ENCODE peak calls at places on chromosomes 13 and 19, in five cellular contexts. C is fibroblast of lung, K is A549, F is psoas muscle, Y is left ventricle myocardium inferior. M is an unnamed sample.

GRCh38 chr19:31296741-31297390 is 52.4 kb downstream of the TSHZ3 start:
- DNase-seq in C (no peak), K (no peak), F (no peak), Y (no peak), M (no peak)

GRCh38 chr19:42143341-42144234 is 11.3 kb upstream of the POU2F2 start:
- DNase-seq in C (peak; percentile 37), K (no peak), F (no peak), Y (no peak), M (peak; percentile 85)

GRCh38 chr13:44697058-44697457 is 120.9 kb upstream of the TSC22D1 start:
- DNase-seq in C (no peak), K (no peak), F (no peak), Y (no peak), M (no peak)

GRCh38 chr19:53328967-53329366 is 4.6 kb upstream of the ZNF845 start:
- DNase-seq in C (peak; percentile 69), K (no peak), F (peak; percentile 83), Y (peak; percentile 70), M (peak; percentile 41)

GRCh38 chr13:21675095-21676007 is 4.5 kb downstream of the FGF9 start:
- DNase-seq in C (no peak), K (no peak), F (peak; percentile 57), Y (peak; percentile 32), M (peak; percentile 59)

GRCh38 chr13:46166947-46167610 is 14.9 kb downstream of the LCP1 start:
- DNase-seq in C (no peak), K (no peak), F (no peak), Y (no peak), M (no peak)

GRCh38 chr19:43639507-43640423 is at the start of gene CADM4:
- DNase-seq in C (no peak), K (no peak), F (peak; percentile 56), Y (peak; percentile 23), M (no peak)

GRCh38 chr19:45865269-45865948 is 1.3 kb downstream of the FOXA3 start:
- DNase-seq in C (no peak), K (no peak), F (no peak), Y (no peak), M (no peak)

GRCh38 chr19:46731007-46731501 is 14.1 kb upstream of the PRKD2 start:
- DNase-seq in C (peak; percentile 91), K (peak; percentile 63), F (peak; percentile 72), Y (no peak), M (no peak)

GRCh38 chr19:47651132-47651531 is 42.2 kb downstream of the BICRA start:
- DNase-seq in C (no peak), K (no peak), F (peak; percentile 24), Y (no peak), M (no peak)

DNA sequence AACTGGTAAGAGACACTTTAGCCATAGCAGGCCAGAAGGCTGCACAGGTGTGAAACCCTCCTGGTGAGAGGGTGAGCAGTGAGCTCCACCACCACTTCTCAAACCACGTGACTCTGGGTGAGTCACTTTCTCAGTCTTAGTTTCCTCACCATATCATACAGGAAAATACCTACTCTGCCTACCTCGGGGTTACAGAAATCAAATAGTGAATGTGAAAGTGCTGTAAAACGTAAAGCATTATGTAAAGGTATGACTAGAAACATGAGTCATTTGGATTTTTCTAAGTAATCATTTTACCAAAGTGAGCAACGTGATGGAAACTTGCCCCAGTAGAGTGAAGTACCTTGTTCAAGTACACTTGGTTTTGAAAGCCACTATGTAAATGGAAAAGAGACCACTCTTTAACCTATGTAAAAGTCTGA is 40.4 kb downstream of the USP12 start:
- DNase-seq in C (no peak), K (no peak), F (no peak), Y (no peak), M (no peak)
- H3K4me3 ChIP-seq in C (no peak overlapping the region), K (no peak overlapping the region), F (no peak overlapping the region), Y (no peak overlapping the region), M (no peak overlapping the region)

GRCh38 chr13:53191091-53191490 is 162.5 kb downstream of the OLFM4 start:
- DNase-seq in C (no peak), K (no peak), F (no peak), Y (no peak), M (peak; percentile 11)

GRCh38 chr13:53189162-53189561 is 160.5 kb downstream of the OLFM4 start:
- DNase-seq in C (no peak), K (no peak), F (no peak), Y (no peak), M (no peak)
- TF ChIP-seq CTCF in C (no peak), K (no peak), F (no peak), Y (peak; percentile 7), M (no peak)

DNA sequence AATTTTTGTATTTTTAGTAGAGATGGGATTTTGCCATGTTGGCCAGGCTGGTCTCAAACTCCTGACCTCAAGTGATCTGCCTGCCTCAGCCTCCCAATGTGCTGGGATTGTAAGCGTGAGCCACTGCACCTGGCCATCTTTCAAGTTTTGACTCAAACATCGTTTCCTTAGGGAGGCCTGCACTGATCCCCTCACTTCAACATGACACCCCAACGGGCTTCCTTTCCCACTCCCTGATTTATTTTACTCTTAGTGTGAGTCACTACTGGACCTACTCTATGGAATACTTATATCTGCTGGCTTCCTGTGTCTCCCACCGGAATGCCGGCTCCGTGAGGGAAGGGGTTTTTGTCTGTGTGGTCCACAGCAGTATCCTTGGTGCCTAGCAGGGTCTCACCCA is 4.5 kb upstream of the ADAMTS10 start:
- DNase-seq in C (no peak), K (no peak), F (no peak), Y (no peak), M (no peak)
- H3K4me1 ChIP-seq in C (no peaks in the 10 kb centered on the region), K (peaks cover 57% of the 10 kb centered on the region), F (no peaks in the 10 kb centered on the region), Y (peaks cover 6% of the 10 kb centered on the region), M (no peaks in the 10 kb centered on the region)

DNA sequence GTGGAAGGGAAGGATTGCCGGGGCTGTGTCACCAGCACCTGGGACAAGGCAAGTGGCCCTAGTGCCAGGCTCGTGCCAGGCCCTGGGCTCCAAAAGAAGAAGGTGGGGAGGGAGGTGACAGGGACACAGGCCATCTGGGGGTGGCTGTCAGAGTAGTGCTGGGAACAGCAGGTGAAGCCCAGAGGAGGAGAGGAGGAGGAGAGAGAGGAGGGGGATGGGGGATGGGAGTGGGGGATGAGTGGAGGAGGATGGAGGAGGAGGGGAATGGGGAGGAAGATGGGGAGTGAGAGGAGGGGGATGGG is 18.7 kb downstream of the LSM4 start:
- DNase-seq in C (no peak), K (no peak), F (peak; percentile 81), Y (peak; percentile 59), M (no peak)
- H3K4me3 ChIP-seq in C (peak overlapping the region; percentile 52), K (peak overlapping the region; percentile 34), F (peak overlapping the region; percentile 56), Y (peak overlapping the region; percentile 64), M (no peak overlapping the region)

GRCh38 chr19:20278342-20278741 is 111.3 kb downstream of the ZNF486 start:
- DNase-seq in C (no peak), K (no peak), F (no peak), Y (no peak), M (no peak)
- TF ChIP-seq CTCF in C (no peak), K (no peak), F (no peak), Y (no peak), M (no peak)

GRCh38 chr19:16595097-16595496 is 22.9 kb upstream of the SLC35E1 start:
- DNase-seq in C (no peak), K (no peak), F (no peak), Y (no peak), M (no peak)

GRCh38 chr19:16593181-16593580 is 21.0 kb upstream of the SLC35E1 start:
- DNase-seq in C (no peak), K (no peak), F (no peak), Y (no peak), M (no peak)

GRCh38 chr19:16594131-16594586 is 21.9 kb upstream of the SLC35E1 start:
- DNase-seq in C (no peak), K (no peak), F (no peak), Y (no peak), M (no peak)

GRCh38 chr19:16596399-16596798 is 24.2 kb upstream of the SLC35E1 start:
- DNase-seq in C (no peak), K (no peak), F (no peak), Y (no peak), M (no peak)

DNA sequence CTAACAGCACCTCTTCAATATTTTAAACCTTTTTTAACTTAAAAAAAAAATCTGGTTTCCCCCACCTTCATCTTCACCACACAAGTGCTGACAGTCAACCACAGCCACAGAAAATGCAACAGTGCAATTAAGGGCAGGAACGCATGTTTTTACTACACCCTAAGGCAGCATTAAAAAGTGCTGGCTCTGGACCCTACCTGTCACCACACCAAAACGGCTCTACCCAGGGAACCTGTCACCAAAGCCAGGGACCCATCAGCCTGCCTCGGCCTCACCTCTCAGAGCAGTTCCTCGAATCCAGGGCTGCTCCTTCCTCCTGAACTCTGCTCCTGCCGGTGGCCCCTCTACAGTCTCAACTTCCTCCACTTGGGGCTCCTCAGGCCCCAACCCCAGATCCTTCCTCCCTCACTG is 22.5 kb upstream of the SLC35E1 start:
- DNase-seq in C (no peak), K (no peak), F (no peak), Y (no peak), M (no peak)
- H3K4me1 ChIP-seq in C (no peaks in the 10 kb centered on the region), K (peaks cover 12% of the 10 kb centered on the region), F (peaks cover 65% of the 10 kb centered on the region), Y (peaks cover 95% of the 10 kb centered on the region), M (peaks cover 23% of the 10 kb centered on the region)

DNA sequence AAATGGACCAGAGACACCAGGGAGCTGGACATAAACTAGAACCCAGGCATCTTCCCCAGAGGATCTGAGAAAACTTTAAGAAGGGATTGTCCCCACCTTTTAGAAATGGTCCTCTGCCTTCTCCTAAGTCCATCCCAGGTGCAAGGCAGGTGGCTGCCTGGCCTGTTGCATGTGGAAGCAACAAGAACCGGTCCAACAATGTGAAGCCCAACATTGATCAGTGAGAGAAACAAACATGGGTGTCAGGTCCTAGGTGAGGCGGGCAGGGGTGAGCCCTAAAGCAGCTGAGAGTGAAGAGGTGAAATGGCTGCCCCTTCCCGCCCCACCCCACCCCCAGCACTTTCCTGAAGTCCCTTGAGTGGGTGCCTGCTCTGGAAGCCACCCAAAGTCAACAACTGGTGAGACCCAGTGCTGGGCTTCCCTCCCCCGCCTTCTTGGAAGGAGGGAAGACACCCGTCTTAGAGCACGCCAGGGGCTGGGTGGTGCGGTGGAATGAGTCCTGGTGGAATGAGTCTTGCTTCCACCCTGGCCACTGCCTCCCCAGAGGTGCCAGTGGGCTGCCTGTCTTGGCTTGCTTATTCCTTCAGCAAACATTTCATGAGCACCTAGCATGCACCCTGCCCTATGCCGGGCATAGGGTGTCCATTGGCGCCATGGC is 1.7 kb downstream of the AP1M1 start:
- DNase-seq in C (no peak), K (no peak), F (no peak), Y (no peak), M (no peak)
- H3K4me3 ChIP-seq in C (peak overlapping the region; percentile 81), K (peak overlapping the region; percentile 88), F (peak overlapping the region; percentile 100), Y (peak overlapping the region; percentile 97), M (no peak overlapping the region)

GRCh38 chr13:37383066-37383465 is 215.5 kb downstream of the POSTN start:
- DNase-seq in C (no peak), K (no peak), F (no peak), Y (no peak), M (no peak)

GRCh38 chr13:37381502-37381901 is 217.1 kb downstream of the POSTN start:
- DNase-seq in C (peak; percentile 11), K (no peak), F (no peak), Y (no peak), M (no peak)

GRCh38 chr13:37385248-37385647 is 213.3 kb downstream of the POSTN start:
- DNase-seq in C (no peak), K (no peak), F (no peak), Y (no peak), M (no peak)

GRCh38 chr13:37382156-37382555 is 216.4 kb downstream of the POSTN start:
- DNase-seq in C (no peak), K (no peak), F (no peak), Y (no peak), M (no peak)

DNA sequence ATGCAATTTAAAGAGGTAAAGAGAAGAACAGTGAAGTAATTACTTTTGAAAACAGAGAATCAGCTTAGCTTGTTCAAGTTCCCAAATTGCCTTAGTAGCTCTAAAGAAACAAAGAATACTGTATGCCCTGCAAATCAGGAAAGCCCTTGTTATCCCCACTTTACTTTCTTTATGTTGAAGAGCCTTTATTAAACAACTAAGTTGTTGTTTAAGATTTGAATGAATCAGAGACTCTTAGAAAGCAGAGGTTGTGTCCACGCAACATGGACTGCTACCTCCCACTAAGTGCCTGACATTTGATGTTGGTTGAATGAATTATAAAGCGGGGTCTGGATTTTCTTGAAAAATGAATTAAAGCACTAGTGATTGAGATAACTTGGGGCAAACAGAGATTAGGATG is 214.7 kb downstream of the POSTN start:
- DNase-seq in C (no peak), K (no peak), F (no peak), Y (no peak), M (no peak)
- TF ChIP-seq CTCF in C (no peak), K (no peak), F (no peak), Y (no peak), M (no peak)

M was measured in cardiac muscle cell.